ENCODE peak calls at places on chromosomes 4 and X, in eight cellular contexts. H is esophagus squamous epithelium, B is NB4, O is A549, N is gastrocnemius medialis, M is transverse colon, P is suprapubic skin, Z is ovary. A is an unnamed sample.

GRCh38 chr4:146648384-146648783 is 9.7 kb downstream of the POU4F2 start:
- DNase-seq in H (no peak), B (no peak), O (no peak), N (no peak), M (no peak), P (no peak), Z (no peak), A (no peak)

GRCh38 chr4:98677799-98678198 is 19.4 kb upstream of the TSPAN5 start:
- DNase-seq in H (no peak), B (no peak), O (no peak), N (no peak), M (no peak), P (no peak), Z (no peak), A (no peak)

GRCh38 chr4:152850377-152850776 is 70.6 kb downstream of the ARFIP1 start:
- DNase-seq in H (peak), B (peak), O (no peak), N (peak), M (no peak), P (no peak), Z (no peak), A (no peak)

GRCh38 chr4:4427886-4428285 is 41.0 kb downstream of the NSG1 start:
- DNase-seq in H (no peak), B (no peak), O (no peak), N (no peak), M (no peak), P (no peak), Z (no peak), A (no peak)

GRCh38 chr4:145315828-145316227 is 135.4 kb upstream of the OTUD4 start:
- DNase-seq in H (no peak), B (no peak), O (no peak), N (no peak), M (no peak), P (no peak), Z (no peak), A (no peak)

GRCh38 chrX:123648028-123648810 is 84.6 kb downstream of the THOC2 start:
- DNase-seq in H (no peak), B (no peak), O (peak), N (no peak), M (peak), P (no peak), Z (no peak), A (no peak)

GRCh38 chr4:161505141-161505540 is 658.7 kb downstream of the FSTL5 start:
- DNase-seq in H (no peak), B (no peak), O (no peak), N (no peak), M (no peak), P (no peak), Z (no peak), A (no peak)

GRCh38 chr4:167688660-167689142 is 403.6 kb upstream of the ANXA10 start:
- DNase-seq in H (no peak), B (no peak), O (no peak), N (no peak), M (no peak), P (no peak), Z (no peak), A (no peak)

GRCh38 chr4:5050520-5050955 is 742 bp upstream of the STK32B start:
- DNase-seq in H (no peak), B (peak), O (peak), N (peak), M (peak), P (peak), Z (peak), A (peak)

GRCh38 chr4:20151436-20151835 is 100.3 kb upstream of the SLIT2 start:
- DNase-seq in H (no peak), B (no peak), O (no peak), N (no peak), M (no peak), P (no peak), Z (no peak), A (no peak)

GRCh38 chrX:71958281-71958675 is 47.6 kb downstream of the NHSL2 start:
- DNase-seq in H (no peak), B (no peak), O (no peak), N (no peak), M (no peak), P (no peak), Z (no peak), A (no peak)

DNA sequence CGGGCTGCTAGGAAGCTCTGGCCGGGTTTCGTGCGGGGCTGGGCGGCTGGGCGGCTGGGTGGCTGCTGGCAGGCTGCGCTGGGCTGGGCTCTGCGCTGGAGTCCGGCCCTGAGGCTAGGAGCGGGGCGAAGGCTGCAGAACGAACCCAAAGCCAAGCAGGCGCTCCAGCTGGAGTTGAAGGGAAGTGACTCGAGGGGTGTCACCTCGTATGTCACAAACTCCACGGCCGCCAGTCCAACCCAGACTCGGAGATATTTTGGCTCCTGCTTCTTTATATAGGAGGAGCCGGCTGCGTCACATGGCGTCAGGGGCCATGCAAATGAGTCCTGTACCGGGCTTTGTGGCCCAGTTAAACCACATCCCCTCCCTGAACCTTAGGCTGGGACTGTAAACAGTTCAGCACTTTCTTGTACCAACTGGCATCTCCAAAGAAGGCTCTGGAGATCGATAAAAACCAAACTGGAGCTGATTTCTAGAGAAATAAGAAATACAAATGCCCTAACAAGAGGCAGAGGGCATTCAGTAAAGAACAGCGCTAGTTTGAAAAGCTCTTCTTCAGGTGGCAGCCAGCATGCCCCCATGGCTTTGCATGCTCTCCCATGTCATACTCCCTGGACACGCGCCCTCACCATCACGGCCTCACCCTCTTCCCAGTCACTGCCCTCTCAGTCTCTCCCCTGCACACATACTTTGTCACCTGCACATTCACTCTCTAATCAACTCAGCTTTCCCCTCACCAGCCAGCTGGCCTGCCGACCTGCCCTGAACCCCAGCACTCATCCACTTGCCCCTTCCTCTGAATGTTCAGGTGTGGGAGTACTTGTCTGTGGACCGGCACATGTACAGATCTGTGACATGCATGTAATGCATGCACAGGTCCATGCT is 58.5 kb downstream of the TSC22D3 start:
- DNase-seq in H (peak), B (peak), O (peak), N (peak), M (peak), P (peak), Z (peak), A (peak)
- TF ChIP-seq POLR2A in H (peak), B (peak), O (peak), N (peak), M (peak), P (peak), Z (peak), A (peak)

GRCh38 chr4:157763490-157763889 is 409.3 kb downstream of the GASK1B start:
- DNase-seq in H (no peak), B (no peak), O (no peak), N (no peak), M (no peak), P (no peak), Z (no peak), A (no peak)

DNA sequence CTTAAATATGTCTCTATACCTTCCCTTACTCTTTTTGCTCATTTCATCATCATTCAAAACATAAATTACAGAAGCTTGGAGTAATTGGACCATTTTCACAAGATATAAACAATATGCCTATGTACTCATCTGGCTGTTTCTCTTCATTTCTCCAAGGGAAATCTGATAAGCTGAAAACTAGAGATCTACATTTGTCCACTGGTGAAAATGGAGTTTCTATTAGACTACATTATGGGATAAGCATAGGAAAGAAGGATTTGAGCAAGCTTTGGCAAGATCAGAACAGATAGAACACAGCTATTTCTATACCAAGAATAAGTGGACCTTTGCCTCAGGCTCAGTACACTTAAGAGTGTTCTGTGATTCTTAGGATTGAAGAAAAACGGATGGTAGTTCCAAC is 404.4 kb downstream of the GASK1B start:
- DNase-seq in H (no peak), B (no peak), O (no peak), N (no peak), M (no peak), P (no peak), Z (no peak), A (no peak)
- TF ChIP-seq POLR2A in H (no peak), B (no peak), O (no peak), N (no peak), M (no peak), P (no peak), Z (no peak), A (no peak)

GRCh38 chrX:152738560-152738959 is 5.0 kb downstream of the MAGEA12 start:
- DNase-seq in H (no peak), B (no peak), O (no peak), N (no peak), M (no peak), P (no peak), Z (no peak), A (no peak)

GRCh38 chrX:152735860-152736511 is 2.4 kb downstream of the MAGEA12 start:
- DNase-seq in H (no peak), B (no peak), O (no peak), N (no peak), M (no peak), P (no peak), Z (no peak), A (no peak)

GRCh38 chrX:152735101-152735500 is 1.5 kb downstream of the MAGEA12 start:
- DNase-seq in H (no peak), B (no peak), O (no peak), N (no peak), M (no peak), P (no peak), Z (no peak), A (no peak)

GRCh38 chrX:152733261-152733975 is at the start of the genes CSAG1 and MAGEA12:
- DNase-seq in H (no peak), B (no peak), O (no peak), N (no peak), M (no peak), P (no peak), Z (no peak), A (no peak)
- TF ChIP-seq POLR2A in H (no peak), B (no peak), O (no peak), N (no peak), M (no peak), P (no peak), Z (no peak), A (no peak)

GRCh38 chr4:25234390-25235367 is 846 bp downstream of the PI4K2B start:
- DNase-seq in H (no peak), B (peak), O (peak), N (peak), M (peak), P (no peak), Z (peak), A (peak)
- TF ChIP-seq POLR2A in H (no peak), B (no peak), O (no peak), N (no peak), M (no peak), P (no peak), Z (no peak), A (no peak)

GRCh38 chr4:124104628-124105027 is 607.9 kb downstream of the ANKRD50 start:
- DNase-seq in H (no peak), B (no peak), O (no peak), N (no peak), M (no peak), P (no peak), Z (no peak), A (no peak)
- TF ChIP-seq POLR2A in H (no peak), B (no peak), O (no peak), N (no peak), M (no peak), P (no peak), Z (no peak), A (no peak)

DNA sequence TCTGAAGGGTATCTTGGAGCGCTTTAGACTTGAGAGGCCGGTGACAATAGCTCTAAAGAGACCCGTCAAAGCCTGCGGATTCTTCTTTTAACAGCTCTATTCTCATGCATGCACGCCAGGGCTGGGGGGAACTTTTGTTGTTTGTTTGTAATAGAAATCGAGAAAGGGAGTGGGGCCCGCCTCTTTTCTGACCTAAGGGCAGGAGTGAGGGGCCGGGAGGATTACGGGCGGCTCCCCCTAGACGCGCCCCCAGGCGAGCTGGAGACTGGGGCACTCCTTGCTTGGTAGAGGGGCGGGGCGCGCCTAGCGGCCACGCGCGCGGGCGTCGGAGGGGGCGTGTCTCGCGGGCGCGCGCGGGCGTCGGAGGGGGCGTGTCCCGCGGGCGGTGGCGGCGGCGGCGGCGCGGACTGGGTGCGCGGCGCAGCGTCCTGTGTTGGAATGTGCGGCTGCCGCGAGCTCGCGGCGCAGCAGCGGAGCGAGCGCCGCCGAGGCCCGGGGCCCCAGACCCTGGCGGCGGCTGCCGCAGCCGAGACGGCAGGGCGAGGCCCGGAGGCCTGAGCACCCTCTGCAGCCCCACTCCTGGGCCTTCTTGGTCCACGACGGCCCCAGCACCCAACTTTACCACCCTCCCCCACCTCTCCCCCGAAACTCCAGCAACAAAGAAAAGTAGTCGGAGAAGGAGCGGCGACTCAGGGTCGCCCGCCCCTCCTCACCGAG is at the start of gene REST:
- DNase-seq in H (peak), B (peak), O (peak), N (peak), M (peak), P (peak), Z (peak), A (peak)
- TF ChIP-seq POLR2A in H (peak), B (peak), O (peak), N (peak), M (peak), P (peak), Z (peak), A (peak)

DNA sequence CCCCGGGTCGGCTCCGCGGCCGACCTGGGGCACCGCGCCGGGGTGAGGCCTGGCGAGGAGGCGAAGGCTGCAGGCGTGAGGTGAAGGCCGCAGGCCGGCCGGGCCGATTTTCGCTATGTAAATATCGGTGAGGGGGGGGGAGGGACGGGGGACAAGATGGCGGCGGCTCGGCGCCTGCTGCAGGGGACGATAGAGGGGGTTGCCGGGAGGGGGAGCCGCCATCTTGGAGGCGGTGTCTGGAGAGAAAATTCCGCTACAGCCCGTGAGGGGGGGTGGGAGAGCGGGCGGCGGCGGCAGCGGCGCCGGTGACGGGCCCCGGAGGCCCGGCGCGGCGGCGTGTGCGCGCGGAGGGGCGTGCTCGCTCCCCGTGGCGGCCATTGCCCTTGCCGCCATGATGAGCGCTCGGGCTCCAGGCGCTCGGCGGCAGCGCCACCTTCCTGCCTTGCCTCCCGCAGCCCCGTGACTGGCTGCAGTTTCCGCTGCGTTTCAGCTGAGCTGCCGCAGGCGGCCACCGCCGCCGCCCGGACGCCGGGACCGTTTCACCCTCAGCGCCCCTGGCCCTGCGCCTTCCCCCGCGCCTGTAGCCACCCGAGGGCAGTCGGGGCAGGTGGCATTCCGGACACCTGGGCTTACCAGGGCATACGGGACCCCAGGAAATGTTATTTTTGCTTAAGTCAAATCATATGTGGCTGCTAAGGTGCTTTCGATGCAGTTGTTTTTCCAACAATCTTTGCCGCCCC is 692 bp downstream of the ZFX start:
- DNase-seq in H (peak), B (peak), O (peak), N (peak), M (peak), P (peak), Z (peak), A (peak)
- TF ChIP-seq POLR2A in H (peak), B (peak), O (peak), N (peak), M (peak), P (peak), Z (peak), A (peak)

DNA sequence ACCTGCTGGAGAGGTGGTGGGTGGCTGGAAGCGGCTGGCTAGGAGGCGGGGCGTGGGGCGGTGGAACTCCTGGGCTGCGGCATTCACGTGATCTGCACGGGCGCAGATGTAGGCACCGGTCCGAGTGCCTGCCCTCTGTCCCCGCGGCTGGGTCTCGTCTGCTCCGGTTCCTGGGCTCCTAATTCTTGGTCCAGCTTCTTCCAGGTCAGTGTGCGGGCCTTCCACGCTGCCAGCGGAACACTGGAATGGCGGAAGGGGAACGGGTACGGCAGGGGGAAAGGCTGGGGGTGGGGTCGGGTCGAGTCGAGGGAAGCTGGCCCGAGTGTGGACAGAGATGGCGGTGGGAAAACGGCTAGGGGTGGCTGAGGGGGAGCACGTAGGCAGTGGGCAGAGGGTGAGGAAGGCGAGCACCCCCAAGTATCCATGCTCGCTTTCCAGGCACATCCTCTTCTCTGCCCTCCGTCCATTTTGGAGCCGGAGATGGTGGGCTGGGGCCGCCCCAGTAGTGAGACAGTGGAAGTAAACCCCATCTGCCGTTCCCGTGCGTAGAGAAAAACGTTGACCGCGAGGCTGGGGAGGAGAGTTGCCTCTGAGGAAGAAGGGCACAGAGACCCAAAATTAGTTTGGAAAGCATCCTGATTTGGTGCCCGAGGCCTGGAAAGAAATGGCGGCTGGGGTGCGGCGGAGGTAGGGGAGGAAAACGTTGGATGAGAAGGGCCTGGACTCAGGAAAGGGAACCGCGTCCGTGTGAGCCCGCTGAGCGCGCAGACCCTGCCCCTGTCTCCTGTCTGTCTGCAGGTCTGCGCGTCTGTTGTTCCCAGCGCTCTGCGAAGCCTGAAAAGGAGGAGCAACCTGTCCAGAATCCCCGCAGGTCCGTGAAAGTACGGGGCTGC is at the start of gene TCEAL4:
- DNase-seq in H (no peak), B (no peak), O (peak), N (peak), M (peak), P (peak), Z (peak), A (peak)
- TF ChIP-seq POLR2A in H (peak), B (no peak), O (peak), N (peak), M (peak), P (no peak), Z (peak), A (peak)

GRCh38 chrX:69165116-69165651 is at the start of gene PJA1:
- DNase-seq in H (peak), B (peak), O (peak), N (peak), M (peak), P (peak), Z (peak), A (peak)
- TF ChIP-seq POLR2A in H (peak), B (no peak), O (peak), N (peak), M (peak), P (no peak), Z (peak), A (peak)

DNA sequence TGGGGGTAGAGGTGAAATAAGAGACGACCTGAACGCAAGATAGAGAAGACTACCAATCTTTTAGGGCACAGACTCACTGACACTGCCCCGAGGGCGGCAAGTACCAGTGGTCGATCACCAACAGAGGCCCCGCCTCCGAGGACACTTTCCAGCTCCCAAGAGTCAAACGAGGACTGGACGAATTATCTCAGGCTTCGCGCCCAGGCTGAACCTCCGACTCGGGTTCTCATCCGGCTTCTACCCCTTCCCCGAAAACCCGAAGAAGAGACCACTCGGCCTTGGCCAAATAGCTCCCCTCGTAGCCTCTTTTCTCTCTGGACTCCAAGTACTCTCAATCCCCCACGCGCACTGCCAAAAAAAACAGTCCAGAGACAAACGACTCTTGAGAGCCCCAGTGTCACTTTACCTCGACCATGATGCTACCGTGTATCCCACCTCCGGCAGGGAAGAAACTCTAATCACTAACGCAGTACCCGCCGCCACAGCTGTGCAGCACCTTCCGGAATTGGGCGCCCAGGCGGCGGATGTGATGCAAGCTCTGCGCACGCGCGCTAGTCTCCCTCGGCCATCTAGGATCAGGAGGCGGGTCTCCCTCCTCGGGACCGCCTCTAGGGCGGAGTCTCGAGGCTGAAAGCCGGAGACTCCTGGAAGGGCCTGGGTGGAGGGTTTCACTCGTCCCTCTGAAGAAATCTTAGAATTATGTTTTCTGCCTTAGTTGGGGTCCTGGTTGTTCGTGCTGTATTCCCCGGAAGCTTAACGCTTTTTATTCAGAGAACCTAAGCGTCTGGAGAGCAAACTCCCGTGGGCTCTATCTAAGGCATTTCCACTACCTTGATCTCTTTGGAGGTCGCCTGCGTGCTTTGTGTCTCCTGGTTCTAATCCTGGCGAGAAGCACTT is at the start of gene PLRG1:
- DNase-seq in H (peak), B (peak), O (peak), N (peak), M (peak), P (peak), Z (peak), A (peak)
- TF ChIP-seq POLR2A in H (peak), B (peak), O (peak), N (peak), M (peak), P (peak), Z (peak), A (peak)

A was measured in H54.